ENCODE peak calls at places on chromosomes 2 and 18, in eight cellular contexts. J is T-cell, V is progenitor cell of endocrine pancreas, Y is GM04504, X is T-helper 1 cell, R is 8988T, T is HTR-8/SVneo, B is fibroblast of mammary gland. L is an unnamed sample.

GRCh38 chr18:70338890-70339289 is 50.0 kb downstream of the SOCS6 start:
- DNase-seq in B (no peak), J (no peak), X (no peak), R (no peak), T (no peak), V (no peak), Y (no peak), L (no peak)

GRCh38 chr18:35730738-35731370 is 149.3 kb downstream of the GALNT1 start:
- DNase-seq in V (no peak), X (no peak), Y (no peak), R (no peak), T (no peak), J (no peak), B (peak), L (no peak)

GRCh38 chr18:10750386-10751035 is 224.7 kb downstream of the NAPG start:
- DNase-seq in J (no peak), X (no peak), Y (no peak), B (no peak), R (no peak), T (no peak), V (no peak), L (no peak)

GRCh38 chr2:151049746-151050145 is 211.9 kb downstream of the RBM43 start:
- DNase-seq in R (no peak), J (no peak), X (no peak), V (no peak), Y (no peak), B (peak), T (no peak), L (peak)

GRCh38 chr18:60538891-60539290 is 166.3 kb upstream of the MC4R start:
- DNase-seq in Y (no peak), V (no peak), X (no peak), R (no peak), J (no peak), B (no peak), T (no peak), L (no peak)

GRCh38 chr2:98743835-98744234 is 12.9 kb upstream of the MGAT4A start:
- DNase-seq in R (no peak), X (no peak), V (no peak), B (no peak), T (no peak), J (no peak), Y (no peak), L (no peak)

GRCh38 chr2:100606740-100607343 is 44.0 kb downstream of the PDCL3 start:
- DNase-seq in X (no peak), V (no peak), J (no peak), R (peak), T (peak), Y (no peak), B (peak), L (peak)

GRCh38 chr2:129911363-129912065 is 68.0 kb upstream of the RAB6C start:
- DNase-seq in R (no peak), Y (no peak), V (no peak), B (no peak), X (no peak), T (no peak), J (no peak), L (no peak)

GRCh38 chr2:207750315-207750714 is 19.4 kb downstream of the FZD5 start:
- DNase-seq in R (no peak), T (no peak), X (no peak), B (no peak), Y (no peak), V (no peak), J (no peak), L (no peak)

GRCh38 chr2:8253781-8254180 is 428.1 kb upstream of the ID2 start:
- DNase-seq in V (no peak), Y (no peak), R (no peak), J (no peak), B (no peak), T (no peak), X (no peak), L (no peak)

L was measured in A172.